ENCODE peak calls at places on chromosomes 11 and 22, in nine cellular contexts. D, H, V, W, M, J, T, G and Z are unnamed samples.

GRCh38 chr11:103773059-103773458 is 263.4 kb upstream of the DDI1 start:
- DNase-seq in W (no peak), J (no peak), H (peak; percentile 98), T (no peak), V (no peak), D (no peak), M (no peak), G (no peak), Z (no peak)

GRCh38 chr11:104033134-104033533 is 3.3 kb upstream of the DDI1 start:
- DNase-seq in H (peak; percentile 87), T (no peak), J (peak; percentile 21), W (no peak), V (peak; percentile 73), D (no peak), M (peak; percentile 54), G (no peak), Z (no peak)

GRCh38 chr11:66739983-66740382 is 11.0 kb upstream of the SPTBN2 start:
- DNase-seq in H (peak; percentile 52), V (no peak), W (no peak), J (no peak), T (no peak), G (no peak), M (no peak), D (no peak), Z (no peak)

GRCh38 chr22:44645083-44645482 is 56.9 kb upstream of the PRR5 start:
- DNase-seq in G (no peak), M (no peak), T (no peak), H (no peak), D (no peak), V (peak; percentile 82), W (no peak), J (no peak), Z (no peak)

GRCh38 chr11:75422248-75423231 is 10.5 kb downstream of the KLHL35 start:
- DNase-seq in G (no peak), H (no peak), V (peak; percentile 86), D (no peak), M (peak; percentile 70), J (no peak), T (no peak), W (peak; percentile 77), Z (no peak)

GRCh38 chr11:75338516-75339218 is 12.8 kb downstream of the ARRB1 start:
- DNase-seq in W (no peak), M (no peak), T (no peak), J (no peak), V (no peak), D (peak; percentile 91), G (no peak), H (peak; percentile 42), Z (no peak)

GRCh38 chr22:50303848-50304527 is 3.5 kb downstream of the PLXNB2 start:
- DNase-seq in W (peak; percentile 87), G (no peak), H (no peak), V (peak; percentile 23), J (peak; percentile 52), M (no peak), D (peak; percentile 88), T (no peak), Z (peak; percentile 60)

GRCh38 chr11:96332236-96332761 is 10.7 kb downstream of the MAML2 start:
- DNase-seq in W (no peak), T (no peak), G (no peak), V (peak; percentile 83), J (no peak), D (no peak), H (no peak), M (no peak), Z (no peak)

GRCh38 chr11:2653930-2654739 is 45.7 kb downstream of the KCNQ1OT1 start:
- DNase-seq in G (no peak), M (no peak), T (no peak), J (peak; percentile 10), H (no peak), W (peak; percentile 40), D (no peak), V (no peak), Z (no peak)

GRCh38 chr22:29194269-29194668 is 11.4 kb upstream of the EMID1 start:
- DNase-seq in T (no peak), G (no peak), W (no peak), H (no peak), J (no peak), V (no peak), D (no peak), M (no peak), Z (no peak)

GRCh38 chr11:102591160-102591718 is 33.9 kb downstream of the MMP20 start:
- DNase-seq in M (no peak), V (no peak), T (no peak), W (no peak), J (no peak), H (no peak), G (no peak), D (no peak), Z (no peak)

GRCh38 chr11:9057032-9057431 is 34.4 kb downstream of the SCUBE2 start:
- DNase-seq in H (peak; percentile 34), V (no peak), W (no peak), M (no peak), T (no peak), D (no peak), G (no peak), J (no peak), Z (no peak)

GRCh38 chr11:82458777-82459176 is 274.9 kb downstream of the FAM181B start:
- DNase-seq in T (no peak), J (no peak), W (no peak), D (no peak), G (no peak), H (no peak), M (no peak), V (no peak), Z (no peak)

DNA sequence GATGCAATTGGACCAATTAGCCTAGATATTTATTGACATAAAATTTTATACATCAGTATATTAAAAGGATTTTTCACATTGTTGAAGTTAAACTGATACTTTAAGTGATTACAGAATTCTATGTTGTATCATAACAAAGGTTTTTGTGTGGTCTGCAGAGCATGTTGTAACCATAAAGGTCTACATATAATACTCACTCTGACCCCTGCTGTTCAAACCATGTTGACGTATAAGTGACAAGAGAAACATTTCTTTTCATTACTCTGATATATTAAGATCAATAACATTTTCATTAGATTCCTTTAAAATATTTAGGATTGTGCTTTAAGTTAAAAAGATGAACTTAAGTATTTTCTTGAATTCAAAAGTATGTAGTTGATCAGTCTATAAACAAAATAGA is 63.9 kb downstream of the GAS2 start:
- DNase-seq in H (no peak), V (peak; percentile 59), G (no peak), T (no peak), D (no peak), J (no peak), W (no peak), M (no peak), Z (no peak)
- TF ChIP-seq CTCF in H (no peak), V (peak; percentile 35), G (peak; percentile 15), T (no peak), D (no peak), J (peak; percentile 5), W (no peak), M (no peak), Z (peak; percentile 36)

DNA sequence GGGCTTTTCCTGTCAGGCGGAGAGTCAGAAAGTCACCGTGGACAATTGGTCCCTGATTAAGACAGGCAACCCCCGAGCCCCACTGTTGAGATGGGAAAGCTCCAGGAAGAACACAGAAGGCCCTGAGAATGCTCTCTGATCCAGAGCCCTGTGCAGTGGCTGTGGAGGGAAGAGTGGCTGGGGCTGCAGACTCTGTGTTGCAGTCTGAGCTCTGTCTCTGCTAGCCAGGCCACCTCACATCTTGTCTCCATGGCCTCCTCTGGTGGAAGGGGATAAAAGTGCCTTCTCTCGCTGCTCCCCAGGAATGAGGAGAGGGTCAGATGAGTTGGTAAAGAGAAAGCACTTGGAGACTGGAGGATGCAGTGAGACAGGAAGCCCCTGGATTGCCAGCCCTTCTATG is 141.2 kb downstream of the CEP164 start:
- DNase-seq in J (no peak), V (no peak), G (no peak), W (no peak), M (no peak), D (peak; percentile 30), T (no peak), H (no peak), Z (no peak)
- TF ChIP-seq CTCF in J (no peak), V (no peak), G (no peak), W (no peak), M (no peak), D (no peak), T (no peak), H (no peak), Z (no peak)

GRCh38 chr11:7690648-7691047 is 15.6 kb downstream of the OVCH2 start:
- DNase-seq in V (no peak), G (no peak), T (no peak), H (peak; percentile 38), D (no peak), M (no peak), J (no peak), W (no peak), Z (no peak)
- TF ChIP-seq CTCF in V (no peak), G (no peak), T (no peak), H (no peak), D (no peak), M (no peak), J (no peak), W (no peak), Z (no peak)

DNA sequence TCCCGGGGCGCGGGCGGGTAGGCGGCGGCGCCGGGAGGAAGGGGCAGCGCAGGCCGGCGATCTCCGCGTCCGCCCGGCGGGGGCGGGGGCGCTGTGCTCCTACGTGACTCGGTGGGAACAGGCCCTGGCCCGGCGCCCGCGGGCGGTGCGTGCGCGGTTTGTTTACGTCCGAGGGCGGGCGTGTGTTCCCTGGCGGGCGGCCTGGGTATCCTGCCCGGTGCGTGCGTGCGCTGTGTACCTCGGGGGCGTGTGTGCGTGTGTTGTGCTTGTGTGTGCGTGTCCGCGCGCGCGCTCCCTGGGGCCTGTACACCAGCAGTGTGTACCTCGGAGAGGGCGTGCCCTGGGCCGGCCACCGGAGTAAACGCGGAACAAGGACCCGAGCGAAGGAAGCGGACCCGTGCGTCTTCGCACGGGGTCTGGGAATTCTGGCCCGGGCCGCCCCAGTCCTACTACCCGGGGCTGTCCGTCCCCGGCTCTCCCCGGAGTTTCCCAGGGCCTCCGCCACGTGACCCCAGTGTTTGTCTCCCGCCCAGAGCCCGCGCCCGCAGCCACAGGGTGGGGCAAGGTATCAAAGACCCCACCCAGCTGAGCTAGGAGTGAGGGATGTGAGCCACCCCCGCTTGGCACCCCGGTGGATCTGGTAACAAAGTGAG is 769 bp downstream of the MAFF start:
- DNase-seq in W (peak; percentile 93), V (peak; percentile 50), J (peak; percentile 89), T (no peak), M (no peak), H (peak; percentile 91), D (peak; percentile 97), G (peak; percentile 65), Z (no peak)
- TF ChIP-seq CTCF in W (no peak), V (peak; percentile 39), J (no peak), T (no peak), M (no peak), H (no peak), D (no peak), G (no peak), Z (no peak)

DNA sequence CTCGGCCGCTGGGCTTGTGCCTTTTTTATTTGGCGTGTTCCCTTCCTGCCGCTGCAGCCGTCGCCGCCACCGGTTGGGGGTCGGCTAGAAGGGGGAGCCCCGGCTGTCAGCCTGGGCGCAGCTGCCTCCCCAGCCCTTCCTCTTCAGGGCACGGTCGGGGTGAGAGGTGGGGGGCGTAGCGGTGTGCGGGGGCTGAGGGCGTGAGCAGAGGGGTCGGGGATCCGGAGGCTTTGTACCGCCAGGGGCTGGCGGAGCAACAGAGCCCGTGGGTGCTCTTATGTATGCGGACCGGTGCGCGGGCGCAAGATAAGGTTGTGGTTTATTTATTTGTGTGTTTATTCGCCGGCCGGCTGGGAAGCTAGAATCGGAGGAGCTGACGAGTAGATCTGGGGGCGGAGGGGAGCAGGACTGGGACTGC is 482 bp downstream of the ZBTB16 start:
- DNase-seq in G (peak; percentile 16), W (no peak), D (peak; percentile 77), J (no peak), V (no peak), T (no peak), M (no peak), H (no peak), Z (no peak)
- TF ChIP-seq CTCF in G (no peak), W (no peak), D (no peak), J (no peak), V (no peak), T (no peak), M (no peak), H (no peak), Z (no peak)